ENCODE peak calls at places on chromosome 11, in ten cellular contexts. U, A, N, M, X, Z, H, C, W and V are unnamed samples.

GRCh38 chr11:12811861-12812260 is 137.6 kb downstream of the TEAD1 start:
- DNase-seq in U (no peak), A (no peak), N (no peak), M (no peak), X (no peak), Z (no peak), H (no peak), C (no peak), W (no peak), V (no peak)

GRCh38 chr11:47980093-47980906 is at the start of gene PTPRJ:
- DNase-seq in U (peak), A (peak), N (peak), M (peak), X (peak), Z (peak), H (peak), C (peak), W (peak), V (peak)

GRCh38 chr11:100719362-100719761 is 32.3 kb downstream of the ARHGAP42 start:
- DNase-seq in U (no peak), A (no peak), N (peak), M (no peak), X (no peak), Z (peak), H (no peak), C (no peak), W (no peak), V (no peak)

GRCh38 chr11:75011872-75012271 is 23.1 kb downstream of the NEU3 start:
- DNase-seq in U (no peak), A (no peak), N (no peak), M (no peak), X (no peak), Z (no peak), H (no peak), C (no peak), W (no peak), V (no peak)

GRCh38 chr11:86804871-86805415 is 4.6 kb downstream of the PRSS23 start:
- DNase-seq in U (no peak), A (no peak), N (no peak), M (no peak), X (no peak), Z (no peak), H (no peak), C (no peak), W (no peak), V (no peak)

GRCh38 chr11:18111005-18111404 is 5.1 kb upstream of the SAAL1 start:
- DNase-seq in U (no peak), A (no peak), N (no peak), M (no peak), X (no peak), Z (no peak), H (no peak), C (no peak), W (no peak), V (no peak)

GRCh38 chr11:68420171-68420570 is 40.4 kb upstream of the PPP6R3 start:
- DNase-seq in U (no peak), A (no peak), N (no peak), M (no peak), X (no peak), Z (no peak), H (no peak), C (no peak), W (no peak), V (no peak)

GRCh38 chr11:2268911-2269600 is 1.3 kb downstream of the ASCL2 start:
- DNase-seq in U (peak), A (peak), N (no peak), M (peak), X (no peak), Z (peak), H (peak), C (no peak), W (peak), V (peak)

GRCh38 chr11:120248551-120249278 is 8.8 kb downstream of the POU2F3 start:
- DNase-seq in U (no peak), A (no peak), N (peak), M (no peak), X (no peak), Z (no peak), H (no peak), C (no peak), W (no peak), V (peak)

GRCh38 chr11:107819361-107820014 is 39.1 kb downstream of the SLC35F2 start:
- DNase-seq in U (no peak), A (no peak), N (peak), M (no peak), X (no peak), Z (no peak), H (no peak), C (no peak), W (no peak), V (no peak)

GRCh38 chr11:86888164-86888977 is 66.8 kb downstream of the FZD4 start:
- DNase-seq in U (no peak), A (no peak), N (peak), M (no peak), X (no peak), Z (no peak), H (no peak), C (no peak), W (no peak), V (no peak)